ENCODE peak calls at places on chromosomes 13 and 19, in five cellular contexts. B, Y, T, L and O are unnamed samples.
A peak's percentile ranks its signal among the peaks of the same experiment; 100 is the strongest.

GRCh38 chr13:79679334-79679733 is 198.4 kb downstream of the NDFIP2 start:
- DNase-seq in T (no peak), Y (peak; percentile 88), B (no peak), L (peak; percentile 56), O (peak; percentile 25)

GRCh38 chr13:54643863-54644262 is 1615.2 kb downstream of the OLFM4 start:
- DNase-seq in B (no peak), Y (no peak), T (no peak), L (no peak), O (no peak)

GRCh38 chr13:31201341-31202024 is 1.7 kb downstream of the B3GLCT start:
- DNase-seq in B (no peak), Y (peak; percentile 19), T (peak; percentile 95), L (peak; percentile 39), O (peak; percentile 53)

GRCh38 chr19:27652281-27652680 is 1560.7 kb downstream of the UQCRFS1 start:
- DNase-seq in B (no peak), T (no peak), Y (no peak), L (no peak), O (no peak)

GRCh38 chr13:112725346-112726017 is 35.6 kb downstream of the ATP11A start:
- DNase-seq in T (no peak), Y (no peak), L (no peak), B (no peak), O (peak; percentile 39)

GRCh38 chr19:47102561-47103135 is 10.9 kb downstream of the ZC3H4 start:
- DNase-seq in T (no peak), Y (peak; percentile 12), B (no peak), L (no peak), O (no peak)

GRCh38 chr19:438416-438958 is 22.3 kb downstream of the SHC2 start:
- DNase-seq in T (no peak), B (peak; percentile 55), L (no peak), Y (no peak), O (no peak)

GRCh38 chr13:43894438-43894837 is 14.7 kb downstream of the LACC1 start:
- DNase-seq in L (no peak), T (no peak), Y (peak; percentile 44), B (no peak), O (no peak)

GRCh38 chr19:21109116-21109515 is 27.1 kb downstream of the ZNF714 start:
- DNase-seq in Y (peak; percentile 53), L (no peak), B (no peak), T (no peak), O (no peak)

GRCh38 chr13:47420012-47420411 is 523.2 kb upstream of the HTR2A start:
- DNase-seq in B (no peak), Y (peak; percentile 30), L (no peak), T (peak; percentile 17), O (no peak)

GRCh38 chr19:10549733-10550132 is 6.0 kb downstream of the ATG4D start:
- DNase-seq in L (no peak), Y (no peak), B (no peak), T (peak; percentile 74), O (no peak)

GRCh38 chr13:54637377-54637776 is 1608.8 kb downstream of the OLFM4 start:
- DNase-seq in T (no peak), B (no peak), L (no peak), Y (peak; percentile 13), O (no peak)

GRCh38 chr13:43009506-43009905 is 13.9 kb upstream of the DNAJC15 start:
- DNase-seq in T (no peak), B (no peak), Y (peak; percentile 53), L (no peak), O (no peak)

GRCh38 chr19:281156-281853 is 9.9 kb downstream of the PLPP2 start:
- DNase-seq in T (peak; percentile 38), Y (no peak), B (no peak), L (no peak), O (no peak)

GRCh38 chr19:56637976-56638555 is 4.9 kb upstream of the SMIM17 start:
- DNase-seq in L (peak; percentile 35), Y (peak; percentile 87), B (no peak), T (peak; percentile 93), O (peak; percentile 47)

GRCh38 chr13:46089213-46089612 is 15.6 kb downstream of the CPB2 start:
- DNase-seq in L (no peak), Y (no peak), B (no peak), T (no peak), O (no peak)

GRCh38 chr19:36149673-36150406 is 2.4 kb downstream of the COX7A1 start:
- DNase-seq in T (peak; percentile 77), B (peak; percentile 55), L (no peak), Y (no peak), O (no peak)

GRCh38 chr13:110645750-110646149 is 30.4 kb downstream of the NAXD start:
- DNase-seq in L (no peak), B (peak; percentile 65), Y (no peak), T (no peak), O (no peak)

GRCh38 chr19:38211779-38212178 is 12.2 kb downstream of the DPF1 start:
- DNase-seq in Y (no peak), B (no peak), T (no peak), L (no peak), O (no peak)

GRCh38 chr13:101945435-101945834 is 456.4 kb downstream of the FGF14 start:
- DNase-seq in T (no peak), L (no peak), Y (peak; percentile 13), B (no peak), O (no peak)

GRCh38 chr13:28185256-28185655 is 46.9 kb downstream of the PAN3 start:
- DNase-seq in L (no peak), Y (no peak), T (no peak), B (no peak), O (no peak)

GRCh38 chr13:19961924-19962323 is 3.4 kb downstream of the ZMYM2 start:
- DNase-seq in L (no peak), T (peak; percentile 13), Y (no peak), B (no peak), O (no peak)
- H3K4me3 ChIP-seq in L (no peak overlapping the region), T (peak overlapping the region; percentile 31), Y (no peak overlapping the region), B (peak overlapping the region; percentile 4), O (no peak overlapping the region)

DNA sequence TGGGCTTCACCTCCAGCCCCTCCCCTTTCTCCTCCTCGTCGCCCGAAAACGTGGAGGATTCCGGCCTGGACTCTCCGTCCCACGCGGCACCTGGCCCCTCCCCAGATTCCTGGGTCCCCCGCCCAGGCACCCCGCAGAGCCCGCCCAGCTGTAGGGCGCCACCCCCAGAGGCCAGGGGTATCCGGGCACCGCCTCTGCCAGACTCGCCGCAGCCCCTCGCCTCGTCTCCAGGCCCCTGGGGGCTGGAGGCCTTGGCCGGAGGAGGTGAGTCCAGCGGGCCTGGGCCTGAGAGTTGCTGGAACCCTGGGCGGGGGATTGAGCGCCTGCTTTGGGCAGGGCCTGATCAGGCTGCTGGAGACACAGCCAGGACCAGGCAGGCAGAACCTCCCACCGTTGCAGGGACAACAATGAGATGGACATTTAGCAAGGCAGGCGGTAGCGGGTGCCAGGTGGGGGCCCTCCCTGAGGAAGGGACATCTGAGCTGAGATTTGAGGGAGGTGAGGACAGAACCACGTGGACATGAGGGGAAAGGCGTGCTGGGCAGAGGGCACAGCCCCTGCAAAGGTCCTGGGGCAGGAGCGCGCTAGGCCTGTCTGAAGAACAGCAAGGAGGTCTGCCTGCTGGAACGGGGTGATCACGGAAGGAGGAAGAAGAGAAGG is 16.2 kb upstream of the B3GNT3 start:
- DNase-seq in Y (no peak), B (peak; percentile 85), L (no peak), T (no peak), O (no peak)
- H3K4me3 ChIP-seq in Y (peak overlapping the region; percentile 39), B (peak overlapping the region; percentile 37), L (no peak overlapping the region), T (peak overlapping the region; percentile 7), O (peak overlapping the region; percentile 37)

GRCh38 chr19:19354007-19354406 is 33.4 kb downstream of the MAU2 start:
- DNase-seq in B (no peak), T (peak; percentile 38), Y (no peak), L (no peak), O (no peak)
- H3K4me3 ChIP-seq in B (no peak overlapping the region), T (no peak overlapping the region), Y (no peak overlapping the region), L (no peak overlapping the region), O (no peak overlapping the region)

DNA sequence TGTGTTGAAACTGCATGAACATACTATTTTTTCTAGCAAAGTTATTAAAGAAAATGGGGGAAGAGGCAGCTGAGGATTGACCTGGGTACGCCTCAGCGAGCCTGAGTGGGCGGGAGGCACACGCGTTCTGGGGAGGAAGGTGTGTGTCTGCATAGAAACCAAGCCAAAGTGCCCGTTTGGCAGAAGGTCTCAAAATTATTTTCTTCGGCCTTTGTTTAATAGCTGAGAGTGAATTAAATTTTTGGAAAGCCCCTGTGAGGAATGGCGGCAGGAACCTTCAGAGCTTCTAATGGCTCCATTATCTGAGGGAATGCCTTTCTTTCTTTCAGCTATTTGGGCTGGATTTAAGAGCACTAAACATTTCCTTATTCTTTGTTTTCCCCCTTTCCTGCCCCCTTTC is 5.2 kb downstream of the ZIC2 start:
- DNase-seq in B (no peak), T (peak; percentile 15), L (no peak), Y (peak; percentile 63), O (no peak)
- H3K4me3 ChIP-seq in B (no peak overlapping the region), T (no peak overlapping the region), L (no peak overlapping the region), Y (peak overlapping the region; percentile 90), O (no peak overlapping the region)

DNA sequence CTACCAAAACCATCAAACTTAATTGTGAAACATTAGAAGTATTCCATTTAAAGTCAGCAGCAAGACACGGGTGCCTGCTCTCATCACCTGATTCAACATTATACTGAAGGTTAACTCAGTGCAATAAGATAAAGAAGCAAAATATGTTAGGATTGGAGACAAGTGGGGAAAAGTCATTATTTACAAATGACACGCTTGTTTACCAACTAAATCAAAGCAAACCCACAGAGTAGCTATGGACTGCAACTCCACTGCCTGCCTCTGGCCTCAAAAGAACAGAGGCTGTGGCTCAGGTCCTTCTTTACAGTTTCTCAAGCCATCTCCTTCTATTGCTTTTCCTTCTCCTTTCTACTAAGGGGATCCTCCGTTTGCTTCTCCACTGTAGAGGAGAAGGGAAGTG is 21.0 kb upstream of the ATP12A start:
- DNase-seq in Y (no peak), T (no peak), B (no peak), L (no peak), O (no peak)
- H3K4me3 ChIP-seq in Y (no peak overlapping the region), T (no peak overlapping the region), B (no peak overlapping the region), L (no peak overlapping the region), O (no peak overlapping the region)

GRCh38 chr13:73307481-73307880 is 248.7 kb downstream of the KLF5 start:
- DNase-seq in T (no peak), B (no peak), L (no peak), Y (no peak), O (no peak)

GRCh38 chr13:73300718-73301425 is 242.1 kb downstream of the KLF5 start:
- DNase-seq in B (no peak), Y (no peak), T (no peak), L (no peak), O (no peak)

GRCh38 chr13:73306688-73307087 is 247.9 kb downstream of the KLF5 start:
- DNase-seq in Y (no peak), B (no peak), L (no peak), T (no peak), O (no peak)

GRCh38 chr13:73304442-73304841 is 245.6 kb downstream of the KLF5 start:
- DNase-seq in Y (no peak), T (no peak), B (no peak), L (no peak), O (no peak)

DNA sequence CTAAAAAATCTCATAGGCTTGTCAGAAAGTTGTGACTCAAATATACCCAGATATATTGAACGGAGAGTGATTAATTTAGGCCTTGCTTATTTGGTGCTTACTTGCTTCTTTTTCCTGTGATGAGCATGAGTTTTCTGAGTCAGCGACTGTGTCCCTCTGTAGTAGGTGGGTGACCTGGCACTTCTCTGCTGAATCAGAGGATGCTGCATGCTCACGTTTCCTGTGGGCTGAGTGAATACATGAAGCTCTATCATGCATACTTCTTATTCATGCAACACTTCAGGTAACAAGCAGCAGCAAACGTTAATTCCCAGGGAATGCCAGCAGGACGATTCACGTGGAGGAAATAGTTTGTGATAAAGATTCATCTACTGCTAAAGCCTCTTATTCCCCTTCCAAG is 245.1 kb downstream of the KLF5 start:
- DNase-seq in L (no peak), T (no peak), Y (peak; percentile 14), B (no peak), O (peak; percentile 29)
- H3K4me3 ChIP-seq in L (no peak overlapping the region), T (no peak overlapping the region), Y (no peak overlapping the region), B (no peak overlapping the region), O (no peak overlapping the region)